ENCODE peak calls at places on chromosome 4, in eight cellular contexts. B is ecto neural progenitor cell, P is astrocyte of the spinal cord, N is tibial nerve, F is dermis microvascular lymphatic vessel endothelial cell, U is sciatic nerve, S is globus pallidus, O is immature natural killer cell. R is an unnamed sample.

GRCh38 chr4:7350396-7350795 is 84.3 kb downstream of the PSAPL1 start:
- DNase-seq in B (no peak), P (no peak), N (no peak), F (no peak), U (no peak), S (no peak), O (no peak), R (no peak)

GRCh38 chr4:55321707-55322264 is 24.3 kb upstream of the SRD5A3 start:
- DNase-seq in B (peak), P (peak), N (peak), F (peak), U (peak), S (peak), O (no peak), R (peak)

GRCh38 chr4:14496969-14497368 is 505.3 kb upstream of the CPEB2 start:
- DNase-seq in B (no peak), P (no peak), N (no peak), F (no peak), U (no peak), S (no peak), O (no peak), R (no peak)

GRCh38 chr4:81723927-81724587 is 252.3 kb upstream of the RASGEF1B start:
- DNase-seq in B (no peak), P (peak), N (peak), F (no peak), U (no peak), S (peak), O (no peak), R (no peak)

GRCh38 chr4:168480991-168481588 is 798 bp upstream of the DDX60L start:
- DNase-seq in B (no peak), P (peak), N (no peak), F (peak), U (no peak), S (peak), O (peak), R (no peak)

GRCh38 chr4:152010680-152011079 is 249.9 kb upstream of the GATB start:
- DNase-seq in B (no peak), P (no peak), N (no peak), F (no peak), U (no peak), S (no peak), O (no peak), R (no peak)

GRCh38 chr4:6509587-6509986 is 37.2 kb upstream of the PPP2R2C start:
- DNase-seq in B (peak), P (no peak), N (no peak), F (no peak), U (peak), S (no peak), O (no peak), R (peak)

GRCh38 chr4:53098681-53099121 is 236.6 kb downstream of the RASL11B start:
- DNase-seq in B (no peak), P (peak), N (no peak), F (peak), U (no peak), S (no peak), O (no peak), R (no peak)

GRCh38 chr4:1385373-1386340 is 20.6 kb downstream of the NKX1-1 start:
- DNase-seq in B (no peak), P (no peak), N (no peak), F (no peak), U (peak), S (no peak), O (no peak), R (peak)

GRCh38 chr4:82833696-82834313 is 35.2 kb upstream of the SCD5 start:
- DNase-seq in B (no peak), P (peak), N (no peak), F (peak), U (no peak), S (no peak), O (no peak), R (no peak)

GRCh38 chr4:122539861-122540465 is 80.9 kb downstream of the IL21 start:
- DNase-seq in B (no peak), P (no peak), N (no peak), F (peak), U (no peak), S (no peak), O (no peak), R (no peak)

GRCh38 chr4:127844605-127845116 is 36.0 kb upstream of the PLK4 start:
- DNase-seq in B (no peak), P (no peak), N (no peak), F (no peak), U (no peak), S (no peak), O (no peak), R (no peak)

GRCh38 chr4:109750652-109751244 is 20.9 kb upstream of the PLA2G12A start:
- DNase-seq in B (no peak), P (no peak), N (no peak), F (no peak), U (no peak), S (no peak), O (no peak), R (no peak)

GRCh38 chr4:142815834-142816233 is 30.3 kb downstream of the INPP4B start:
- DNase-seq in B (no peak), P (peak), N (no peak), F (no peak), U (no peak), S (no peak), O (no peak), R (no peak)

R was measured in endodermal cell.